ENCODE peak calls at places on chromosomes 7 and 10, in ten cellular contexts. Q, V, O, H, I, D, U, Y, F and K are unnamed samples.

GRCh38 chr7:29239638-29240037 is 45.1 kb downstream of the CHN2 start:
- DNase-seq in V (no peak), Q (no peak), H (peak), Y (peak), U (no peak), I (no peak), D (peak), O (no peak), F (no peak), K (no peak)

GRCh38 chr10:23338155-23338828 is 6.3 kb downstream of the C10orf67 start:
- DNase-seq in V (no peak), Y (no peak), I (no peak), D (peak), F (peak), H (peak), O (no peak), Q (peak), U (no peak), K (peak)

GRCh38 chr10:48638739-48639527 is 34.1 kb upstream of the ARHGAP22 start:
- DNase-seq in I (no peak), V (no peak), F (no peak), U (no peak), O (no peak), Y (peak), D (no peak), Q (no peak), H (no peak), K (no peak)

GRCh38 chr7:101397243-101397642 is 34.6 kb downstream of the COL26A1 start:
- DNase-seq in Q (no peak), V (no peak), Y (no peak), F (no peak), I (no peak), O (no peak), U (no peak), H (no peak), D (no peak), K (no peak)

GRCh38 chr10:50310560-50311174 is 59.4 kb upstream of the ASAH2 start:
- DNase-seq in D (peak), Y (no peak), I (peak), V (no peak), O (peak), F (no peak), Q (no peak), U (peak), H (peak), K (no peak)

GRCh38 chr10:68180490-68180889 is 51.4 kb downstream of the ATOH7 start:
- DNase-seq in V (no peak), F (no peak), I (no peak), U (no peak), O (no peak), Q (no peak), Y (no peak), H (no peak), D (no peak), K (no peak)

GRCh38 chr10:87844837-87845623 is 18.3 kb downstream of the KLLN start:
- DNase-seq in D (no peak), I (no peak), F (peak), H (peak), Y (peak), V (no peak), Q (peak), O (no peak), U (no peak), K (peak)

GRCh38 chr10:73873843-73874215 is 526 bp downstream of the CAMK2G start:
- DNase-seq in Y (no peak), H (no peak), O (no peak), Q (no peak), V (no peak), U (no peak), I (no peak), F (no peak), D (no peak), K (no peak)

GRCh38 chr7:83301416-83301815 is 138.7 kb upstream of the PCLO start:
- DNase-seq in D (no peak), F (no peak), O (no peak), Q (no peak), V (no peak), I (no peak), Y (peak), U (no peak), H (peak), K (peak)

GRCh38 chr10:132447446-132448247 is 50.6 kb downstream of the PWWP2B start:
- DNase-seq in O (peak), Y (peak), I (no peak), H (peak), D (peak), V (no peak), F (peak), U (no peak), Q (peak), K (peak)

GRCh38 chr10:12333382-12334185 is 15.8 kb upstream of the CAMK1D start:
- DNase-seq in Q (peak), V (peak), F (peak), U (no peak), O (peak), Y (peak), D (peak), H (peak), I (no peak), K (peak)

GRCh38 chr10:118792501-118792900 is 37.7 kb upstream of the CACUL1 start:
- DNase-seq in H (no peak), F (peak), V (no peak), Q (no peak), I (no peak), Y (peak), O (peak), D (peak), U (no peak), K (peak)

GRCh38 chr10:128095023-128095752 is 31.0 kb downstream of the MKI67 start:
- DNase-seq in D (no peak), Q (no peak), Y (no peak), O (peak), F (no peak), U (no peak), H (no peak), I (no peak), V (no peak), K (no peak)

GRCh38 chr7:4835398-4836205 is 26.2 kb downstream of the PAPOLB start:
- DNase-seq in I (no peak), U (no peak), D (peak), V (no peak), F (no peak), O (no peak), Q (peak), Y (no peak), H (no peak), K (no peak)

GRCh38 chr10:22550732-22551131 is 163.6 kb downstream of the PIP4K2A start:
- DNase-seq in Q (no peak), U (peak), F (peak), I (peak), Y (peak), V (no peak), O (peak), D (peak), H (peak), K (peak)

GRCh38 chr7:19108985-19109946 is 8.2 kb downstream of the TWIST1 start:
- DNase-seq in O (no peak), V (no peak), D (no peak), Q (no peak), F (no peak), Y (no peak), I (no peak), H (no peak), U (no peak), K (no peak)

GRCh38 chr7:19112290-19113000 is 5.0 kb downstream of the TWIST1 start:
- DNase-seq in V (peak), Q (no peak), F (peak), D (no peak), O (no peak), Y (peak), H (peak), I (peak), U (no peak), K (peak)

GRCh38 chr7:19111474-19112143 is 5.8 kb downstream of the TWIST1 start:
- DNase-seq in Y (peak), U (no peak), H (peak), O (no peak), V (no peak), D (no peak), Q (no peak), F (no peak), I (peak), K (no peak)

GRCh38 chr7:19110026-19110777 is 7.2 kb downstream of the TWIST1 start:
- DNase-seq in U (no peak), I (no peak), D (no peak), O (no peak), Q (no peak), Y (no peak), F (no peak), H (no peak), V (no peak), K (no peak)

DNA sequence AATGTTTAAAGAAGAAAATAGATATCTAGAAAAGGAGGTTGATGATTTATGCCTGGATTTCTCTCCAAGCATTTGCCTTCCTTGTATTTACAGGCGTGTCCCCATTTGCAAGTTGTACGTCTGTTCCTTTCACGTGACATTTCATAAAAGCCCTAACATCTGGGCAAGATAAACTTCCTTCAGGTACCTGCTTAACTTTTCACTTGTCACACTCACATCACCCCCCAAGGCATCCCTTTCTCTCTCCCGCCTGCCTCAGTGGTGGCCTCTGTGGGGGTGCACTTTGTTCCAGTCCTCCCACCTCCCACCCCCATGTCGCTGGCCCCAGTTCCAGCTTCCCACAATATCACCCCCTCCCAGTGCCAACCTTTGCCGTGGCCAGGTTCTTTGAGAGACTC is 6.7 kb downstream of the TWIST1 start:
- DNase-seq in H (no peak), V (no peak), Q (no peak), Y (no peak), F (no peak), D (no peak), I (no peak), O (no peak), U (no peak), K (no peak)
- H3K4me3 ChIP-seq in H (no peak), V (peak), Q (no peak), Y (no peak), F (peak), D (no peak), I (no peak), O (no peak), U (no peak), K (no peak)

GRCh38 chr7:76236226-76236625 is 34.5 kb downstream of the SRRM3 start:
- DNase-seq in U (no peak), D (no peak), I (no peak), H (no peak), Y (no peak), O (no peak), Q (no peak), V (no peak), F (no peak), K (no peak)

GRCh38 chr7:76232698-76233097 is 31.0 kb downstream of the SRRM3 start:
- DNase-seq in V (no peak), H (no peak), O (no peak), Y (no peak), I (no peak), D (no peak), Q (no peak), U (no peak), F (no peak), K (no peak)

GRCh38 chr7:76234282-76234584 is 32.5 kb downstream of the SRRM3 start:
- DNase-seq in I (no peak), Q (no peak), F (no peak), V (no peak), U (no peak), D (no peak), O (no peak), Y (no peak), H (no peak), K (no peak)

GRCh38 chr7:76233538-76234281 is 32.0 kb downstream of the SRRM3 start:
- DNase-seq in V (no peak), U (peak), F (no peak), H (no peak), Q (no peak), I (peak), Y (peak), D (no peak), O (no peak), K (no peak)

GRCh38 chr7:76234931-76235441 is 33.3 kb downstream of the SRRM3 start:
- DNase-seq in H (peak), F (peak), D (peak), V (no peak), I (peak), O (peak), U (peak), Y (peak), Q (no peak), K (peak)
- H3K4me3 ChIP-seq in H (peak), F (peak), D (no peak), V (peak), I (peak), O (peak), U (peak), Y (peak), Q (no peak), K (peak)

DNA sequence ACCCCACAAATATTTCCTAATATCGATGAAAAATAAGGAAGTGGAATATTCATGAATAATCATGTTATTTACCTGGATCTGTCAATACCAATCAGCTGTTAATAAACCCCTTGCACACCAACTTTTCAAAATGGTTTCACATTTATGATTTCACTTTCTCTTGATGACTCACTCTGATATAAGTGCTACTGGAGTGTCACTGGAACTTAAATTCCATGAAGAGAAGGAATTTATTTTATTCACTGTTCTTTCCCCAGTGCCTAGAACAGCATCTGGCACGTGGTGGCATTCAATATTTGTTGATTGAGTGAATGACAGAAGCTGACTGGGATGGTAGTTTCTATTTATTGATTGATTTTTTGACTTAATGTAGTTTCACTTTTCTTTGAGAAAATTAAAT is 3.5 kb upstream of the ENO4 start:
- DNase-seq in O (no peak), D (no peak), Y (no peak), V (no peak), I (no peak), Q (no peak), H (no peak), U (no peak), F (no peak), K (no peak)
- H3K4me3 ChIP-seq in O (no peak), D (no peak), Y (no peak), V (no peak), I (no peak), Q (no peak), H (no peak), U (no peak), F (no peak), K (no peak)

GRCh38 chr10:90959826-90960225 is 38.9 kb upstream of the ANKRD1 start:
- DNase-seq in Q (no peak), Y (no peak), V (no peak), O (no peak), D (no peak), H (peak), I (no peak), U (no peak), F (no peak), K (peak)
- H3K4me3 ChIP-seq in Q (no peak), Y (no peak), V (no peak), O (no peak), D (no peak), H (no peak), I (no peak), U (no peak), F (no peak), K (no peak)

GRCh38 chr7:16399916-16400895 is 21.1 kb downstream of the CRPPA start:
- DNase-seq in U (no peak), Q (no peak), V (no peak), I (peak), Y (peak), F (no peak), H (no peak), O (no peak), D (no peak), K (no peak)
- H3K4me3 ChIP-seq in U (no peak), Q (no peak), V (no peak), I (no peak), Y (no peak), F (no peak), H (no peak), O (no peak), D (no peak), K (no peak)

DNA sequence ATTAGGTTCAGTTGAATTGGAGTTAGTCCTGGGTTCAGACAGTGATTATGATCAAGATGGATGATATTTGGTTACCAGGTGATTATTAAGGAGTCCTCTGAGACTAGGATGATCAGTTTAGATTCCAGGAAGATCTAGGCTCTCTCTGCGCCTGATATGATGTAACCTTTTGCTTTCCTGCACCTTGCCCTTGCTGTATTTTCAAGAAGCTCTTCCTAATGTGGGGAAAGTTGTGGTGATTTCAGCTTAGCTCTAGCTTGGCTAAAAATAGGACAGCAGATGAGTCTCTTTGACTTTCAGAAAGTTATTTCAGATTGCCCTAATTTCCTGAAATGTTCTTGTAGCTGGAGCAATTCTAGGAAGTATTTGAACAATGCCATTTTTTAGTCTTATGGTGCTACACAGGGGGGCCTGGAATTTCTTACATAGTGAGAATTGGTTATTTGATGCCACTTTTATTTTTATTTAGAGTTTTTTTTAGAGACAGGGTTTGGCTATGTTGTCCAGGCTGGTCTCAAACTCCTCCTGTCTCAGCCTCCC is 3.8 kb downstream of the LCOR start:
- DNase-seq in D (no peak), V (no peak), Q (no peak), O (no peak), I (no peak), H (peak), U (no peak), F (peak), Y (peak), K (no peak)
- H3K4me3 ChIP-seq in D (no peak), V (no peak), Q (no peak), O (no peak), I (no peak), H (no peak), U (no peak), F (no peak), Y (no peak), K (no peak)

GRCh38 chr10:18649364-18649959 is 1.9 kb downstream of the NSUN6 start:
- DNase-seq in Q (no peak), D (no peak), U (no peak), V (no peak), Y (no peak), H (no peak), O (no peak), I (no peak), F (no peak), K (no peak)
- H3K4me3 ChIP-seq in Q (peak), D (no peak), U (no peak), V (no peak), Y (peak), H (no peak), O (no peak), I (peak), F (no peak), K (no peak)

GRCh38 chr7:32093415-32094408 is 23.5 kb upstream of the PDE1C start:
- DNase-seq in U (no peak), Y (peak), I (no peak), V (no peak), H (peak), Q (no peak), F (peak), O (no peak), D (peak), K (peak)

GRCh38 chr7:32091608-32092210 is 21.5 kb upstream of the PDE1C start:
- DNase-seq in O (no peak), V (no peak), D (no peak), Y (no peak), Q (no peak), I (no peak), U (no peak), F (peak), H (no peak), K (no peak)

GRCh38 chr7:32094516-32094915 is 24.3 kb upstream of the PDE1C start:
- DNase-seq in O (no peak), I (no peak), D (no peak), F (no peak), U (no peak), Q (no peak), Y (no peak), H (no peak), V (no peak), K (no peak)

GRCh38 chr7:32089678-32090077 is 19.5 kb upstream of the PDE1C start:
- DNase-seq in V (no peak), F (no peak), D (no peak), I (no peak), O (no peak), H (no peak), Q (no peak), U (no peak), Y (peak), K (no peak)

GRCh38 chr7:32092346-32092745 is 22.1 kb upstream of the PDE1C start:
- DNase-seq in D (no peak), U (no peak), H (no peak), Q (no peak), V (no peak), O (no peak), I (no peak), F (peak), Y (no peak), K (peak)
- H3K4me3 ChIP-seq in D (no peak), U (no peak), H (no peak), Q (no peak), V (no peak), O (no peak), I (no peak), F (no peak), Y (no peak), K (no peak)

GRCh38 chr7:136938476-136938875 is 70.0 kb downstream of the CHRM2 start:
- DNase-seq in I (no peak), H (no peak), Q (no peak), Y (no peak), D (no peak), F (no peak), V (no peak), U (no peak), O (no peak), K (no peak)

GRCh38 chr7:136940917-136941316 is 72.5 kb downstream of the CHRM2 start:
- DNase-seq in F (no peak), D (no peak), Y (no peak), V (no peak), Q (no peak), I (no peak), U (no peak), H (no peak), O (no peak), K (no peak)

GRCh38 chr7:136941815-136942214 is 73.4 kb downstream of the CHRM2 start:
- DNase-seq in Q (no peak), H (no peak), I (no peak), Y (no peak), U (no peak), V (no peak), O (no peak), D (no peak), F (no peak), K (no peak)

GRCh38 chr7:136940122-136940521 is 71.7 kb downstream of the CHRM2 start:
- DNase-seq in F (no peak), Y (no peak), D (no peak), Q (no peak), V (no peak), H (no peak), U (no peak), O (no peak), I (no peak), K (no peak)

DNA sequence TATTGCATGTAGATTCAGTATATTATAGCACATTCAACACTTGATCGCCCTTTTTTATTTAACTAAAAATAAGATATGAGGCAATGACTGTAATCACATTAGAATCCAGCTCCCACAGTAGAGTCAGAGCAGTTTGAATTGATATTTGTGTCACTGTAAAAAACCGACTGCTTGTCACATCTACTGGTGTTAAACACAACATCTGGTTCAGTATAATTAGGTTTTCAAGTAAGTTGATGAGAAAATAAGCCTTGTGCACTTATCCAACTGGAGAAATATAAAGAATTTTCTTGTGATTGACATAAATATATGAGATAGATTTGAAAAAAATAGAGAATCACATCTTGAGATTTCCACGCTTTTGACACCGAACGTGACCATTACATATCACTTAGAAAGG is 69.0 kb downstream of the CHRM2 start:
- DNase-seq in H (no peak), F (no peak), U (no peak), O (no peak), Y (no peak), I (no peak), D (no peak), V (no peak), Q (no peak), K (no peak)
- H3K4me3 ChIP-seq in H (no peak), F (no peak), U (no peak), O (no peak), Y (no peak), I (no peak), D (no peak), V (no peak), Q (no peak), K (no peak)